ENCODE peak calls at places on chromosomes 5 and 9, in eight cellular contexts. One of them, this sample, is unnamed.

GRCh38 chr5:32258406-32258805 is 54.3 kb downstream of the MTMR12 start:
- DNase-seq in WERI-Rb-1: peak; percentile 85
- DNase-seq in HL-60: no peak
- DNase-seq in OCI-LY7: no peak
- DNase-seq in HCT116: no peak
- DNase-seq in IMR-90: no peak
- DNase-seq in colonic mucosa: no peak
- DNase-seq in upper lobe of right lung: no peak
- DNase-seq in this sample: no peak

GRCh38 chr5:52811067-52811749 is 23.5 kb downstream of the ITGA1 start:
- DNase-seq in WERI-Rb-1: no peak
- DNase-seq in HL-60: peak; percentile 67
- DNase-seq in OCI-LY7: no peak
- DNase-seq in HCT116: no peak
- DNase-seq in IMR-90: peak; percentile 77
- DNase-seq in colonic mucosa: no peak
- DNase-seq in upper lobe of right lung: no peak
- DNase-seq in this sample: no peak

GRCh38 chr5:83281658-83282057 is 189.9 kb upstream of the VCAN start:
- DNase-seq in WERI-Rb-1: no peak
- DNase-seq in HL-60: no peak
- DNase-seq in OCI-LY7: no peak
- DNase-seq in HCT116: peak; percentile 89
- DNase-seq in IMR-90: peak; percentile 35
- DNase-seq in colonic mucosa: no peak
- DNase-seq in upper lobe of right lung: no peak
- DNase-seq in this sample: no peak

GRCh38 chr5:144028644-144029043 is 141.8 kb downstream of the YIPF5 start:
- DNase-seq in WERI-Rb-1: no peak
- DNase-seq in HL-60: no peak
- DNase-seq in OCI-LY7: no peak
- DNase-seq in HCT116: no peak
- DNase-seq in IMR-90: peak; percentile 84
- DNase-seq in colonic mucosa: no peak
- DNase-seq in upper lobe of right lung: no peak
- DNase-seq in this sample: no peak

GRCh38 chr5:2163940-2164490 is 281.3 kb upstream of the IRX4 start:
- DNase-seq in WERI-Rb-1: no peak
- DNase-seq in HL-60: no peak
- DNase-seq in OCI-LY7: no peak
- DNase-seq in HCT116: no peak
- DNase-seq in IMR-90: no peak
- DNase-seq in colonic mucosa: no peak
- DNase-seq in upper lobe of right lung: no peak
- DNase-seq in this sample: no peak

GRCh38 chr9:125635888-125636287 is 71.1 kb downstream of the MAPKAP1 start:
- DNase-seq in WERI-Rb-1: no peak
- DNase-seq in HL-60: no peak
- DNase-seq in OCI-LY7: no peak
- DNase-seq in HCT116: no peak
- DNase-seq in IMR-90: no peak
- DNase-seq in colonic mucosa: no peak
- DNase-seq in upper lobe of right lung: no peak
- DNase-seq in this sample: no peak

GRCh38 chr5:170513856-170514255 is 10.0 kb downstream of the KCNIP1 start:
- DNase-seq in WERI-Rb-1: no peak
- DNase-seq in HL-60: no peak
- DNase-seq in OCI-LY7: no peak
- DNase-seq in HCT116: no peak
- DNase-seq in IMR-90: no peak
- DNase-seq in colonic mucosa: no peak
- DNase-seq in upper lobe of right lung: no peak
- DNase-seq in this sample: no peak

GRCh38 chr5:68478306-68479091 is 262.9 kb downstream of the PIK3R1 start:
- DNase-seq in WERI-Rb-1: no peak
- DNase-seq in HL-60: no peak
- DNase-seq in OCI-LY7: no peak
- DNase-seq in HCT116: no peak
- DNase-seq in IMR-90: peak; percentile 28
- DNase-seq in colonic mucosa: no peak
- DNase-seq in upper lobe of right lung: no peak
- DNase-seq in this sample: no peak

GRCh38 chr9:133854048-133854447 is 115.9 kb upstream of the SARDH start:
- DNase-seq in WERI-Rb-1: no peak
- DNase-seq in HL-60: no peak
- DNase-seq in OCI-LY7: no peak
- DNase-seq in HCT116: no peak
- DNase-seq in IMR-90: no peak
- DNase-seq in colonic mucosa: no peak
- DNase-seq in upper lobe of right lung: no peak
- DNase-seq in this sample: no peak

GRCh38 chr5:43631182-43631910 is 28.4 kb downstream of the NNT start:
- DNase-seq in WERI-Rb-1: peak; percentile 86
- DNase-seq in HL-60: peak; percentile 31
- DNase-seq in OCI-LY7: peak; percentile 78
- DNase-seq in HCT116: peak; percentile 69
- DNase-seq in IMR-90: peak; percentile 87
- DNase-seq in colonic mucosa: peak; percentile 44
- DNase-seq in upper lobe of right lung: no peak
- DNase-seq in this sample: no peak

GRCh38 chr5:174303437-174304045 is 258.0 kb downstream of the NSG2 start:
- DNase-seq in WERI-Rb-1: peak; percentile 24
- DNase-seq in HL-60: no peak
- DNase-seq in OCI-LY7: no peak
- DNase-seq in HCT116: no peak
- DNase-seq in IMR-90: no peak
- DNase-seq in colonic mucosa: no peak
- DNase-seq in upper lobe of right lung: no peak
- DNase-seq in this sample: no peak

DNA sequence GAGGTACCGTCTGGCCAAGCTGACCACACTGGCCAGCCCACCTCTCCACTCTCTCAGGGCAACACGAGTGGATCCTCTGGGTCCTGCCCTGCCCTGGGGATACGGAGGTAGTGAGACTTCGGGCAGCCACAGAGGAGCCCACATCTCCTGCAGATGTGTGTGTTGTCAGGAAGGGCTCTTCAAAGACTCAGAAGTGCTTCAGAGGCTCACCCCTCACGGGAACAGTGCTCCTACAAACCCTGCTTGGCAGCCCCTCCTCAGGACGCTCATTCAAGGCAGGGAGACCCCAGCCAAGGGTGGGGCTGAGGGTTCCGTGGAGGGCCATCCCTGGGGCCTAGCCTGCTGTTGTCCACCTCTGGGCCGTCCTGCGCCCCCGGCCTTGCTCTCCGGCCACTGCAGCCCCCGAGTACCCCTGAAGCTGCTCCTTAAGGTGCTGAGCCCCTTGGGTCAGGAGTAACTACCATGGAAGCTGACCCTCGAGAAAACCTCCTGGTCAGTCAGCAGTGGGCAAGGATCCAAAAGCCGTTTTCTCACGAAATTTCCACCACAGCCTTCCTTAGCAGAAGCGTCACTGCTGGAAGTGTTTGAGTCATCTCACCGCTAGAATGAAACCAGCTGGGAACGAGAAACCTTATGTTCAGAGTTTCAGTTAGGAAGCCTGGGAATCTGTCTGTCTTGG is 23.2 kb upstream of the LRRC14B start:
- DNase-seq in WERI-Rb-1: no peak
- DNase-seq in HL-60: no peak
- DNase-seq in OCI-LY7: no peak
- DNase-seq in HCT116: no peak
- DNase-seq in IMR-90: peak; percentile 99
- DNase-seq in colonic mucosa: no peak
- DNase-seq in upper lobe of right lung: peak; percentile 52
- DNase-seq in this sample: no peak
- H3K27ac ChIP-seq in WERI-Rb-1: no peak overlapping the region
- H3K27ac ChIP-seq in HL-60: no peak overlapping the region
- H3K27ac ChIP-seq in OCI-LY7: no peak overlapping the region
- H3K27ac ChIP-seq in HCT116: no peak overlapping the region
- H3K27ac ChIP-seq in IMR-90: peak overlapping the region; percentile 38
- H3K27ac ChIP-seq in colonic mucosa: no peak overlapping the region
- H3K27ac ChIP-seq in upper lobe of right lung: no peak overlapping the region
- H3K27ac ChIP-seq in this sample: no peak overlapping the region

DNA sequence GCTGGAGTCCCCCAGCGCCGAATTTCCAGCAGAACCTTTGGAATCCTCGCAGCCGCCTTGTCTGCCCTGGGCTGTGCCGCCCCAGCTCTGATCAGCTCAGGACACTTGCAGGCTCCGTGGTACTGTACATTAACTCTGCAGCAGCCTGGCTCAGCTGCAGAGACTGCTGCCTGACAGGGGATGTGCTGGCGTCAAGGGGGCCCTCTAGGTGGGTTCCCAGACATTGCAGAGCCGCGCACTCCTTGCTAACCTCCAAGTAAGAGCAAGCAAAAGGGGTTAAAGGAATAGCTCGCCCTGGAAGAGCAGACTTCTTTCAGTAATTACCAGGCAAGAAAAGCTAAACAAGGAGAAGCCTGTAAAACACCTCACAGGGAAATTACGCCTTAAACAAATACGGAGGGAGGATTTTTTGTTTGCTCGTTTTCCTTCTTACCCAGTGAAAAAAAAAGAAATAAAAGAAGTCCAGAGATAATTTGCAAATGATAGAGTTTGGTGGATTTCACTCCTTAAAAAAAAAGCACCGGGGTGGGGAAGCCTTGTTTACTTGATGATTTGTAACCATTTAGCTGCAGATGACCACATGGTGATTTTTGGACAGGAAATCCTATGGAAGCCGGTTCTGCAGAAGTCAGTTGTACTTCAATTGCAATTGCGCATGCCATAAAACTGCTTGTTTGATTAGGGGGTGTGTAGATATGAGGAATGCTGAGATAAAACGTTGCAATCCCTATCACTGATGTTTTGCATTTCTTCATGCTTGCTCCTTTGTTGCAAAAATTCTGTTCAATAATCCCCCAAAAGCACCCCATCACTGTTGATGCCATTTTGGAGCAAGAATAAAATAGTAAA is 305.8 kb downstream of the PDE4D start:
- DNase-seq in WERI-Rb-1: peak; percentile 90
- DNase-seq in HL-60: no peak
- DNase-seq in OCI-LY7: no peak
- DNase-seq in HCT116: no peak
- DNase-seq in IMR-90: peak; percentile 52
- DNase-seq in colonic mucosa: peak; percentile 85
- DNase-seq in upper lobe of right lung: peak; percentile 68
- DNase-seq in this sample: no peak
- H3K27ac ChIP-seq in WERI-Rb-1: no peak overlapping the region
- H3K27ac ChIP-seq in HL-60: no peak overlapping the region
- H3K27ac ChIP-seq in OCI-LY7: no peak overlapping the region
- H3K27ac ChIP-seq in HCT116: no peak overlapping the region
- H3K27ac ChIP-seq in IMR-90: no peak overlapping the region
- H3K27ac ChIP-seq in colonic mucosa: peak overlapping the region; percentile 61
- H3K27ac ChIP-seq in upper lobe of right lung: peak overlapping the region; percentile 0
- H3K27ac ChIP-seq in this sample: no peak overlapping the region

DNA sequence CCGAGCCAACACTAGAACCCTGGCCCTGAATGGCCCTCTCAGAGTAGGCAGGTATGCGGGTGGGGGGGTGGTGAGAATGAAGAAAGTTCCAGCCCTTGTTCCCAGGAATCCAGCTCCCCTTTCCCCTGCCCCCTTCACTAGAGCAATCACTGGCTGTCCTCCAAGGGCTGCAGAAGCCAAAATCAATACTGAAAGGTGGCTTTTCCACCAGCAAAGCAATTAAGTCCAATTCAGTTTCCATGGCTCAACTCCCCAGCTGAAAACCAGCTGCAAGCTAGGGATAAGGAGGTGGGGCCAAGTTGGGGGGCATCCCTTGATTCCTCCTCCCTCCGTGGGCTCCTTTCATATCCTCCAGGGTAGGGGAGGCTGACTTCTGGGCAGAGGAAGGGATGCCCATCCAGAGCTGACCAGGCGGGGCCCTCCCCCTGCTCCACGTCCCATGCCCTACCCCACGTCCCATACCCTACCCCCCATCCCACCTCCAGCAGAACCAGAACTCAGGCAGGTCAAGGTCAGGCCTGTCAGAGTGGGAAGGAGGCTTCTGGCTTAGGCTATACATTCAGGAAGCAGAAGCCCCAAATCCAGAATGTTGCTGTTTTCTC is 22.7 kb downstream of the CAMK2A start:
- DNase-seq in WERI-Rb-1: no peak
- DNase-seq in HL-60: no peak
- DNase-seq in OCI-LY7: no peak
- DNase-seq in HCT116: no peak
- DNase-seq in IMR-90: no peak
- DNase-seq in colonic mucosa: no peak
- DNase-seq in upper lobe of right lung: no peak
- DNase-seq in this sample: no peak
- H3K27ac ChIP-seq in WERI-Rb-1: no peak overlapping the region
- H3K27ac ChIP-seq in HL-60: no peak overlapping the region
- H3K27ac ChIP-seq in OCI-LY7: no peak overlapping the region
- H3K27ac ChIP-seq in HCT116: no peak overlapping the region
- H3K27ac ChIP-seq in IMR-90: no peak overlapping the region
- H3K27ac ChIP-seq in colonic mucosa: no peak overlapping the region
- H3K27ac ChIP-seq in upper lobe of right lung: no peak overlapping the region
- H3K27ac ChIP-seq in this sample: no peak overlapping the region

GRCh38 chr9:8872802-8873201 is 1073.2 kb upstream of the DMAC1 start:
- DNase-seq in WERI-Rb-1: peak; percentile 29
- DNase-seq in HL-60: no peak
- DNase-seq in OCI-LY7: no peak
- DNase-seq in HCT116: no peak
- DNase-seq in IMR-90: no peak
- DNase-seq in colonic mucosa: no peak
- DNase-seq in upper lobe of right lung: no peak
- DNase-seq in this sample: no peak
- H3K27ac ChIP-seq in WERI-Rb-1: no peak overlapping the region
- H3K27ac ChIP-seq in HL-60: no peak overlapping the region
- H3K27ac ChIP-seq in OCI-LY7: no peak overlapping the region
- H3K27ac ChIP-seq in HCT116: no peak overlapping the region
- H3K27ac ChIP-seq in IMR-90: no peak overlapping the region
- H3K27ac ChIP-seq in colonic mucosa: no peak overlapping the region
- H3K27ac ChIP-seq in upper lobe of right lung: no peak overlapping the region
- H3K27ac ChIP-seq in this sample: no peak overlapping the region

GRCh38 chr5:28567050-28567449 is 1528.7 kb upstream of the CDH9 start:
- DNase-seq in WERI-Rb-1: no peak
- DNase-seq in HL-60: no peak
- DNase-seq in OCI-LY7: no peak
- DNase-seq in HCT116: no peak
- DNase-seq in IMR-90: no peak
- DNase-seq in colonic mucosa: no peak
- DNase-seq in upper lobe of right lung: no peak
- DNase-seq in this sample: no peak
- H3K27ac ChIP-seq in WERI-Rb-1: no peak overlapping the region
- H3K27ac ChIP-seq in HL-60: no peak overlapping the region
- H3K27ac ChIP-seq in OCI-LY7: no peak overlapping the region
- H3K27ac ChIP-seq in HCT116: no peak overlapping the region
- H3K27ac ChIP-seq in IMR-90: no peak overlapping the region
- H3K27ac ChIP-seq in colonic mucosa: no peak overlapping the region
- H3K27ac ChIP-seq in upper lobe of right lung: no peak overlapping the region
- H3K27ac ChIP-seq in this sample: no peak overlapping the region

This sample was measured in effector memory CD4-positive, alpha-beta T cell.